ENCODE peak calls at places on chromosomes 4 and X, in four cellular contexts. U, H, I and P are unnamed samples.

GRCh38 chrX:49291615-49292337 is 11.7 kb upstream of the GAGE10 start:
- DNase-seq in H (peak), U (peak), I (peak), P (peak)

GRCh38 chrX:10618911-10619310 is 1.5 kb downstream of the MID1 start:
- DNase-seq in H (no peak), U (peak), I (no peak), P (no peak)

GRCh38 chrX:105461013-105461412 is 240.5 kb upstream of the TEX13A start:
- DNase-seq in H (no peak), U (peak), I (no peak), P (no peak)

GRCh38 chr4:16051132-16051531 is 32.7 kb downstream of the PROM1 start:
- DNase-seq in U (no peak), H (no peak), I (no peak), P (no peak)

GRCh38 chrX:40544343-40545250 is 36.2 kb upstream of the ATP6AP2 start:
- DNase-seq in H (peak), I (no peak), U (peak), P (no peak)

GRCh38 chrX:115177941-115178340 is 11.3 kb upstream of the RBMXL3 start:
- DNase-seq in U (no peak), I (no peak), H (no peak), P (no peak)

GRCh38 chr4:7725951-7726350 is 213.7 kb downstream of the AFAP1 start:
- DNase-seq in U (peak), H (no peak), I (no peak), P (no peak)

GRCh38 chrX:55715847-55716246 is 1.7 kb upstream of the RRAGB start:
- DNase-seq in H (no peak), I (no peak), U (no peak), P (peak)

GRCh38 chrX:50161143-50161542 is 39.7 kb downstream of the AKAP4 start:
- DNase-seq in H (no peak), I (no peak), U (peak), P (no peak)

GRCh38 chr4:143667461-143667860 is 33.0 kb downstream of the FREM3 start:
- DNase-seq in U (no peak), I (no peak), H (peak), P (no peak)

GRCh38 chr4:19987746-19988145 is 264.0 kb upstream of the SLIT2 start:
- DNase-seq in H (no peak), I (no peak), U (peak), P (no peak)

GRCh38 chr4:7546809-7547367 is 112.2 kb upstream of the PSAPL1 start:
- DNase-seq in U (peak), H (no peak), I (no peak), P (no peak)

GRCh38 chrX:118495958-118496762 is 545 bp downstream of the DOCK11 start:
- DNase-seq in U (peak), H (peak), I (peak), P (peak)

DNA sequence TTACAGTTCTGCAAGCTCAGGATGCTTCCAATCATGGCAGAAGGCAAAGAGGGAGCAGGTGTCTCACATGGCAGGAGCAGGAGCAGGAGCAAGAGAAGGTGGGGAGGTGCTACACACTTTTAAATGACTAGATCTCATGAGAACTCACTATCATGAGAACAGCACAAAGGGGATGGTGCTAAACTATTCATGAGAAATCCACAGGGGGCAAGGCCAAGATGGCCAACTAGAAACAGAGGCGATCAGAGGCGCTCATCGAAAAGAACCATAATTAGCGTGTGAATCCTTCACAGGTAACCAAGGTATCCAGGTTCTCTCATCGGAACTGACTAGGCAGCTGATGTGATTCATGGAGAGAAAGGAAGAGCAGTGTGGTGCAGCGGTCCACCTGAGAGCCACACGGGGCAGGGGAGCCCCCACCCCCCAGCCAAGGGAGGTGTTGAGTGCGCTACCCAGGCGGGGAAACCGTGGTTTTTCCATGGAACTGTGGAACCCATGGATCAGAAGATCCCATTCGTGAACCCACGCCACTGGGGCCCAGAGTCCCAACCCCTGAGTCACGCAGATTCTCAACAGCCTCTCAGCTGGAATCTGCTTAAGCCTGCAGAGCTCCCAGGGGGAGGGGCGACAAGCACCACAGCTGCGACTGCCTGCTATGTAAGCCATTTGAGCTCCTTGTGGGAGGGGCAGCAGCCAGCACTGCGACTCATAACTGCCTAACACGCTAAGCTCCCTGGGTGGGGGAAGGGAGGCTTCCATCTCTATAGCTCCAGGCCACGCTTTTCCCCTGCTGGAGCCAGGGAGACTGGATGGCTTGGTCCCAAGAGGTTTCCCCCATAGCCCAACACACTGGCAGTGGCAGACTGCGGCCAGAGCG is 46.7 kb downstream of the FGF16 start:
- DNase-seq in I (no peak), U (peak), H (no peak), P (no peak)
- H3K9ac ChIP-seq in I (no peak), U (no peak), H (no peak), P (no peak)

GRCh38 chr4:70603856-70604255 is 11.8 kb downstream of the AMBN start:
- DNase-seq in I (no peak), H (no peak), U (no peak), P (no peak)

GRCh38 chr4:70607454-70607853 is 15.4 kb downstream of the AMBN start:
- DNase-seq in H (no peak), I (no peak), U (no peak), P (no peak)

GRCh38 chr4:70600305-70600704 is 8.2 kb downstream of the AMBN start:
- DNase-seq in I (no peak), H (no peak), U (no peak), P (no peak)

GRCh38 chr4:70601422-70602039 is 9.5 kb downstream of the AMBN start:
- DNase-seq in I (peak), H (peak), U (peak), P (peak)
- H2AFZ ChIP-seq in I (peak), H (no peak), U (no peak), P (peak)

GRCh38 chr4:145102619-145103018 is 4.5 kb downstream of the ABCE1 start:
- DNase-seq in U (no peak), H (no peak), I (no peak), P (no peak)
- H3K9ac ChIP-seq in U (no peak), H (no peak), I (no peak), P (no peak)

GRCh38 chr4:156481845-156482244 is 489.8 kb downstream of the PDGFC start:
- DNase-seq in I (no peak), H (no peak), U (no peak), P (no peak)

GRCh38 chr4:156475322-156475721 is 496.3 kb downstream of the PDGFC start:
- DNase-seq in U (peak), H (peak), I (peak), P (peak)

GRCh38 chr4:156473175-156473574 is 498.4 kb downstream of the PDGFC start:
- DNase-seq in U (no peak), H (no peak), I (no peak), P (no peak)

GRCh38 chr4:156472624-156473023 is 499.0 kb downstream of the PDGFC start:
- DNase-seq in I (no peak), H (no peak), U (no peak), P (no peak)

GRCh38 chr4:156476359-156476758 is 495.2 kb downstream of the PDGFC start:
- DNase-seq in H (peak), I (no peak), U (peak), P (no peak)
- H2AFZ ChIP-seq in H (no peak), I (no peak), U (peak), P (no peak)

DNA sequence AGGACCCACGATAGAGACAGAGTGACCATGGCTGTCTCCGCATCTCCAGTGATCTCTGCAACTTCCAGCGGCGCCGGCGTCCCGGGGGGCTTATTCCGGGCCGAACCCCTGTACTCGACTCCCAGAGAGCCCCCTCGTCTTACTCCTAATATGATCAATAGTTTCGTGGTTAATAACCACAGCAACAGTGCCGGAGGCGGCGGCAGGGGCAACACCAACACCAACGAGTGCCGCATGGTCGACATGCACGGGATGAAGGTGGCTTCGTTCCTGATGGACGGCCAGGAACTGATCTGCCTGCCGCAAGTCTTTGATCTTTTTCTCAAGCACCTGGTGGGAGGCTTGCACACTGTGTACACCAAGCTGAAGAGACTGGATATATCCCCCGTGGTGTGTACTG is 343 bp downstream of the DACH2 start:
- DNase-seq in U (no peak), H (no peak), I (no peak), P (no peak)
- H3K9ac ChIP-seq in U (no peak), H (no peak), I (no peak), P (no peak)

GRCh38 chr4:139656614-139657486 is 8.8 kb upstream of the MGST2 start:
- DNase-seq in I (peak), H (peak), U (peak), P (peak)
- H2AFZ ChIP-seq in I (peak), H (peak), U (peak), P (peak)

DNA sequence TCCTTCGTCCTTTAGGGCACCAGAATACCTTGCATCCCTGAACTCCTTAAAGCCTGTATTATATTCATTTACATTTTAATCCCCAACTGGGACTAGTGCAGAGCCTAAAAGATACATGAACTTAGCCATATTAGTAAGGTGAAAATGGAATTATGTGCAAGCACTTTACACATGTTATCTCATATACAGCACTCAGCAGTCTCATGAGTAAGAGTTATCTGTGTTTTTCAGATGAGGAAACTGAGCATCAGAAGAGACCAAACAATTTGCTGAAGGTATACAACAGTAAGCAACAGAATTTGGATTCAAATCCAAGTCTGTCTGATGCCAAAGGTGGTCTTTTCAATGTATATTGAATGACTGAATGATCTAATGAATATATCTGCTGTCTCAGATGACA is 12.3 kb downstream of the ATP7A start:
- DNase-seq in I (no peak), H (no peak), U (no peak), P (no peak)
- H3K9ac ChIP-seq in I (no peak), H (no peak), U (no peak), P (no peak)

GRCh38 chr4:81030617-81031388 is at the start of gene BMP3:
- DNase-seq in U (peak), I (no peak), H (no peak), P (no peak)
- H2AFZ ChIP-seq in U (peak), I (no peak), H (peak), P (no peak)

GRCh38 chr4:67875011-67875410 is 8.8 kb downstream of the TMPRSS11D start:
- DNase-seq in I (no peak), U (no peak), H (no peak), P (no peak)

GRCh38 chr4:67877086-67877485 is 6.7 kb downstream of the TMPRSS11D start:
- DNase-seq in U (no peak), I (no peak), H (no peak), P (no peak)

GRCh38 chr4:67869580-67870190 is 14.1 kb downstream of the TMPRSS11D start:
- DNase-seq in H (no peak), U (peak), I (no peak), P (no peak)

GRCh38 chr4:67873116-67873515 is 10.7 kb downstream of the TMPRSS11D start:
- DNase-seq in I (no peak), H (no peak), U (no peak), P (no peak)

GRCh38 chr4:67871867-67872266 is 11.9 kb downstream of the TMPRSS11D start:
- DNase-seq in H (peak), I (peak), U (peak), P (peak)
- H3K9ac ChIP-seq in H (no peak), I (no peak), U (no peak), P (no peak)

GRCh38 chr4:80425701-80426100 is 90.2 kb downstream of the CFAP299 start:
- DNase-seq in H (no peak), U (no peak), I (no peak), P (no peak)

GRCh38 chr4:80434238-80434637 is 98.7 kb downstream of the CFAP299 start:
- DNase-seq in I (no peak), H (no peak), U (peak), P (no peak)

GRCh38 chr4:80431203-80431602 is 95.7 kb downstream of the CFAP299 start:
- DNase-seq in I (no peak), U (no peak), H (no peak), P (no peak)
- H2AFZ ChIP-seq in I (no peak), U (no peak), H (no peak), P (no peak)